ENCODE peak calls at places on chromosomes 11 and 22, in eight cellular contexts. V is ovary, I is body of pancreas, K is dorsolateral prefrontal cortex, P is HFF-Myc, U is neural crest cell, W is HFFc6, Y is heart left ventricle. N is an unnamed sample.

GRCh38 chr11:134838708-134839107 is 426.7 kb upstream of the B3GAT1 start:
- DNase-seq in V (no peak), I (no peak), K (no peak), P (no peak), U (no peak), W (no peak), Y (no peak), N (no peak)

GRCh38 chr11:95641506-95641905 is 148.1 kb downstream of the FAM76B start:
- DNase-seq in V (peak; percentile 23), I (no peak), K (no peak), P (no peak), U (no peak), W (no peak), Y (no peak), N (no peak)

GRCh38 chr11:111990381-111990780 is 34.8 kb upstream of the DLAT start:
- DNase-seq in V (no peak), I (no peak), K (no peak), P (no peak), U (no peak), W (no peak), Y (no peak), N (no peak)

GRCh38 chr11:22508691-22509090 is 116.9 kb downstream of the FANCF start:
- DNase-seq in V (no peak), I (no peak), K (no peak), P (no peak), U (no peak), W (no peak), Y (no peak), N (no peak)

GRCh38 chr11:73439002-73439843 is 63.0 kb downstream of the RELT start:
- DNase-seq in V (no peak), I (no peak), K (no peak), P (no peak), U (no peak), W (peak; percentile 4), Y (no peak), N (no peak)

GRCh38 chr11:123314972-123315371 is 115.1 kb upstream of the GRAMD1B start:
- DNase-seq in V (no peak), I (no peak), K (peak; percentile 38), P (no peak), U (no peak), W (no peak), Y (no peak), N (no peak)

GRCh38 chr11:70176940-70177689 is 26.0 kb upstream of the FADD start:
- DNase-seq in V (no peak), I (no peak), K (no peak), P (no peak), U (peak; percentile 51), W (peak; percentile 6), Y (no peak), N (peak; percentile 53)

GRCh38 chr11:23727821-23728220 is 769.0 kb upstream of the LUZP2 start:
- DNase-seq in V (no peak), I (no peak), K (no peak), P (peak; percentile 12), U (no peak), W (no peak), Y (no peak), N (no peak)

GRCh38 chr11:65915821-65916251 is 3.0 kb downstream of the C11orf68 start:
- DNase-seq in V (peak; percentile 91), I (peak; percentile 57), K (peak; percentile 39), P (peak; percentile 94), U (no peak), W (peak; percentile 99), Y (peak; percentile 87), N (no peak)

GRCh38 chr11:134630896-134631295 is 218.9 kb upstream of the B3GAT1 start:
- DNase-seq in V (no peak), I (no peak), K (no peak), P (no peak), U (no peak), W (no peak), Y (no peak), N (no peak)

GRCh38 chr11:62400760-62401159 is 18.1 kb upstream of the SCGB1A1 start:
- DNase-seq in V (peak; percentile 84), I (peak; percentile 25), K (peak; percentile 68), P (peak; percentile 37), U (no peak), W (peak; percentile 72), Y (peak; percentile 87), N (peak; percentile 59)

GRCh38 chr22:44218071-44218470 is 37.3 kb downstream of the PARVG start:
- DNase-seq in V (no peak), I (no peak), K (no peak), P (no peak), U (no peak), W (no peak), Y (no peak), N (no peak)

GRCh38 chr11:870127-870413 is 27.4 kb downstream of the TSPAN4 start:
- DNase-seq in V (no peak), I (no peak), K (no peak), P (no peak), U (no peak), W (no peak), Y (no peak), N (no peak)
- TF ChIP-seq CTCF in V (no peak), I (no peak), K (no peak), P (no peak), U (peak; percentile 28), W (peak; percentile 60), Y (no peak), N (peak; percentile 17)

GRCh38 chr11:105767945-105768344 is 158.1 kb downstream of the GRIA4 start:
- DNase-seq in V (no peak), I (no peak), K (no peak), P (no peak), U (no peak), W (no peak), Y (no peak), N (no peak)

GRCh38 chr11:105774899-105775298 is 165.0 kb downstream of the GRIA4 start:
- DNase-seq in V (no peak), I (no peak), K (no peak), P (no peak), U (no peak), W (no peak), Y (no peak), N (no peak)

DNA sequence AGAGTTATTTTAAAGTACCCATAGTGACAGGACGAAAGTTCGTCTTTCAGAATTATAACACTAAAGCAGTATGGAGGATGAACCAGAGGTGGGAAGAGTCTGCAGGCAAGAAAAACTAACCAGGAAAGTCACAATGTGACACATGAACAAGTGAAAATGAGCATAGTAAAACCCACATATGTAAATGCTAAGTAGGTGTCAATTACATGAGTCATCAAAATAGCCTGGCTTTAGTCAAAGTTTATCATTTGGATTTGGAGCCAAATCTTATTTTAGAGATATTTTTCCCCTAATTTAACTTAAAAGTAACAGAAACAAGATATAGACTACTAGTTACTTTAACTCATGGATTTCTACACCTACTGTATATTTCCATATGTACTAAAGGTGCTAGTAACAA is 159.8 kb downstream of the GRIA4 start:
- DNase-seq in V (no peak), I (no peak), K (no peak), P (no peak), U (no peak), W (no peak), Y (no peak), N (no peak)
- TF ChIP-seq CTCF in V (no peak), I (no peak), K (no peak), P (no peak), U (no peak), W (no peak), Y (no peak), N (no peak)

GRCh38 chr11:4495986-4496385 is 13.5 kb downstream of the OR52K1 start:
- DNase-seq in V (no peak), I (no peak), K (no peak), P (no peak), U (no peak), W (no peak), Y (no peak), N (no peak)
- TF ChIP-seq CTCF in V (no peak), I (no peak), K (no peak), P (no peak), U (no peak), W (no peak), Y (no peak), N (no peak)

DNA sequence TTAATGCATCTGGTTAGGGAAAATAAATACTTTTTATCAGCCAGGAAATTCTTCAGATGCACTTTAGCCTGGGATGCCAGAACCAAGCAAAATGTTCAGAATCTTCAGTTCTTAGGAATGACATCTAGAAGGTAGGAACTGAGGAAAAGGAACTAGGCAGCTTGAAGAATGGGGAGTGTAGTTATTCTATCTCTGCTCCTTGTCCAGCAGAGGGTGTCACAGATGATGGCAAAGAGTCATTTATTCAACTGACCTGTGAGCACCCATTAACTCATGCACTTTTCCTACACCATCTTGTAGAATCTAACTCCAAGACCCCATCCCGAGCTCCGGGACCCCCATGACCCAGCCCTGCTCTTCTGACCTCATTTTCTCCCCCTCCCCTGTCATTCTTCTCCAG is 122.1 kb upstream of the ISX start:
- DNase-seq in V (no peak), I (no peak), K (no peak), P (no peak), U (no peak), W (no peak), Y (no peak), N (no peak)
- TF ChIP-seq CTCF in V (no peak), I (no peak), K (no peak), P (no peak), U (peak; percentile 21), W (no peak), Y (no peak), N (no peak)

DNA sequence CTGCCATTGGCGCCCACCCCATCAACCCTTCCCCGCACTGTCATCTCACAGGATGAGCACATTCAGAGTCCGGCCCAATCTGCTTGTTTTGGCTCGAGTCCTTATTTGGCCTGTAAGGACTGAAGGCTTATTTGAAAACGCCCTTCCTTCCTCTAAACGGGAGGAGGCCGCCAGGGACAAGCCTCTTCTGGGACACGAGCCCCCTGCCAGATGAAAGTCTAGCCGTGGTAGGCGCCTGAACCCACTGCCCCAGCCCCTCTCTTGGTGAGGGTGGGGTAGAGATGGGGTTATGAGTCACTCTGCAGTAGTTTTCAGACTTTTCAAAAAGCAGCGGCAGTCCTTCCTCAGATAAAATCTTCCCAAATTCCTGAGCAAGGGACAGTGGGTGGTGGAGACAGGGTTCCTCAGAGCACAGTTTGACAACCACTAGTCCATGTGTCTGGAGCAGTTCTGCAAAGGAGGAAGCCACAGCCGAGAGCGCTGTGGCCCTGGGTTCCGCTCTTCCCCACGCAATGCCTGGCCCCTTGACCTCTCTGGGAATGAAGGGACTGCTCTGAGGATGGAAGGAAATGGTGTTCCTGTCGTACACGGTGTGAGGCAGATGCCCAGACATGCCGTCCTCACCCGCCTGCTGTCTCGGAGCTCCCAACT is 57.0 kb downstream of the MYH9 start:
- DNase-seq in V (no peak), I (no peak), K (no peak), P (peak; percentile 67), U (no peak), W (peak; percentile 65), Y (no peak), N (no peak)
- TF ChIP-seq CTCF in V (no peak), I (no peak), K (no peak), P (no peak), U (no peak), W (no peak), Y (no peak), N (no peak)

GRCh38 chr11:63738720-63739360 is 29.7 kb downstream of the ZFTA start:
- DNase-seq in V (peak; percentile 82), I (peak; percentile 79), K (peak; percentile 90), P (peak; percentile 54), U (peak; percentile 82), W (peak; percentile 75), Y (no peak), N (peak; percentile 33)

GRCh38 chr11:63737718-63738117 is 30.9 kb downstream of the ZFTA start:
- DNase-seq in V (no peak), I (no peak), K (no peak), P (no peak), U (no peak), W (no peak), Y (no peak), N (no peak)

GRCh38 chr11:63736864-63737263 is 31.7 kb downstream of the ZFTA start:
- DNase-seq in V (no peak), I (no peak), K (no peak), P (no peak), U (no peak), W (no peak), Y (no peak), N (no peak)
- TF ChIP-seq CTCF in V (no peak), I (no peak), K (no peak), P (no peak), U (no peak), W (no peak), Y (no peak), N (no peak)